ENCODE peak calls at places on chromosomes 1 and 21, in six cellular contexts. One of them, this sample, is unnamed.

GRCh38 chr1:13583592-13583963 is at the start of gene PDPN:
- DNase-seq in fibroblast of lung: peak
- DNase-seq in IMR-90: no peak
- DNase-seq in hepatocyte: peak
- DNase-seq in astrocyte: peak
- DNase-seq in K562: no peak
- DNase-seq in this sample: no peak

GRCh38 chr1:19385869-19386591 is 73.9 kb downstream of the SLC66A1 start:
- DNase-seq in fibroblast of lung: peak
- DNase-seq in IMR-90: peak
- DNase-seq in hepatocyte: peak
- DNase-seq in astrocyte: peak
- DNase-seq in K562: no peak
- DNase-seq in this sample: no peak

GRCh38 chr1:245334827-245335490 is 180.2 kb downstream of the KIF26B start:
- DNase-seq in fibroblast of lung: no peak
- DNase-seq in IMR-90: no peak
- DNase-seq in hepatocyte: no peak
- DNase-seq in astrocyte: no peak
- DNase-seq in K562: peak
- DNase-seq in this sample: no peak

GRCh38 chr1:245680395-245680794 is 525.6 kb downstream of the KIF26B start:
- DNase-seq in fibroblast of lung: no peak
- DNase-seq in IMR-90: no peak
- DNase-seq in hepatocyte: no peak
- DNase-seq in astrocyte: no peak
- DNase-seq in K562: no peak
- DNase-seq in this sample: no peak

GRCh38 chr21:42252267-42252666 is 33.3 kb downstream of the ABCG1 start:
- DNase-seq in fibroblast of lung: no peak
- DNase-seq in IMR-90: no peak
- DNase-seq in hepatocyte: no peak
- DNase-seq in astrocyte: no peak
- DNase-seq in K562: no peak
- DNase-seq in this sample: no peak

GRCh38 chr21:34913786-34914185 is 135.3 kb downstream of the RUNX1 start:
- DNase-seq in fibroblast of lung: no peak
- DNase-seq in IMR-90: peak
- DNase-seq in hepatocyte: no peak
- DNase-seq in astrocyte: no peak
- DNase-seq in K562: no peak
- DNase-seq in this sample: no peak

GRCh38 chr1:109919271-109919670 is 8.6 kb downstream of the CSF1 start:
- DNase-seq in fibroblast of lung: no peak
- DNase-seq in IMR-90: no peak
- DNase-seq in hepatocyte: no peak
- DNase-seq in astrocyte: no peak
- DNase-seq in K562: no peak
- DNase-seq in this sample: no peak

GRCh38 chr21:32298148-32298559 is 501 bp upstream of the MRAP start:
- DNase-seq in fibroblast of lung: no peak
- DNase-seq in IMR-90: peak
- DNase-seq in hepatocyte: no peak
- DNase-seq in astrocyte: no peak
- DNase-seq in K562: no peak
- DNase-seq in this sample: no peak

GRCh38 chr1:179231923-179232322 is 2.4 kb upstream of the ABL2 start:
- DNase-seq in fibroblast of lung: peak
- DNase-seq in IMR-90: peak
- DNase-seq in hepatocyte: no peak
- DNase-seq in astrocyte: peak
- DNase-seq in K562: peak
- DNase-seq in this sample: no peak

GRCh38 chr21:39867198-39867650 is at the start of gene PCP4:
- DNase-seq in fibroblast of lung: peak
- DNase-seq in IMR-90: no peak
- DNase-seq in hepatocyte: peak
- DNase-seq in astrocyte: no peak
- DNase-seq in K562: peak
- DNase-seq in this sample: peak

GRCh38 chr21:30555095-30555494 is 6.0 kb downstream of the KRTAP19-7 start:
- DNase-seq in fibroblast of lung: no peak
- DNase-seq in IMR-90: no peak
- DNase-seq in hepatocyte: no peak
- DNase-seq in astrocyte: no peak
- DNase-seq in K562: no peak
- DNase-seq in this sample: no peak

GRCh38 chr1:230176871-230177411 is 109.9 kb downstream of the GALNT2 start:
- DNase-seq in fibroblast of lung: peak
- DNase-seq in IMR-90: peak
- DNase-seq in hepatocyte: no peak
- DNase-seq in astrocyte: no peak
- DNase-seq in K562: peak
- DNase-seq in this sample: no peak

GRCh38 chr1:61864501-61864900 is 122.2 kb downstream of the PATJ start:
- DNase-seq in fibroblast of lung: no peak
- DNase-seq in IMR-90: peak
- DNase-seq in hepatocyte: no peak
- DNase-seq in astrocyte: no peak
- DNase-seq in K562: no peak
- DNase-seq in this sample: no peak

GRCh38 chr1:65527672-65528071 is 107.2 kb downstream of the LEPR start:
- DNase-seq in fibroblast of lung: no peak
- DNase-seq in IMR-90: no peak
- DNase-seq in hepatocyte: no peak
- DNase-seq in astrocyte: no peak
- DNase-seq in K562: peak
- DNase-seq in this sample: no peak

GRCh38 chr21:17602874-17603273 is 9.8 kb downstream of the BTG3 start:
- DNase-seq in fibroblast of lung: peak
- DNase-seq in IMR-90: peak
- DNase-seq in hepatocyte: no peak
- DNase-seq in astrocyte: peak
- DNase-seq in K562: no peak
- DNase-seq in this sample: no peak

GRCh38 chr1:47235280-47235679 is 3.3 kb upstream of the TAL1 start:
- DNase-seq in fibroblast of lung: no peak
- DNase-seq in IMR-90: no peak
- DNase-seq in hepatocyte: no peak
- DNase-seq in astrocyte: no peak
- DNase-seq in K562: no peak
- DNase-seq in this sample: no peak

GRCh38 chr1:23531695-23532094 is 662 bp upstream of the E2F2 start:
- DNase-seq in fibroblast of lung: no peak
- DNase-seq in IMR-90: no peak
- DNase-seq in hepatocyte: no peak
- DNase-seq in astrocyte: no peak
- DNase-seq in K562: no peak
- DNase-seq in this sample: no peak

GRCh38 chr1:181469829-181470228 is 13.5 kb upstream of the CACNA1E start:
- DNase-seq in fibroblast of lung: peak
- DNase-seq in IMR-90: peak
- DNase-seq in hepatocyte: peak
- DNase-seq in astrocyte: peak
- DNase-seq in K562: peak
- DNase-seq in this sample: no peak

GRCh38 chr1:43831866-43832654 is 101.5 kb upstream of the ARTN start:
- DNase-seq in fibroblast of lung: no peak
- DNase-seq in IMR-90: no peak
- DNase-seq in hepatocyte: no peak
- DNase-seq in astrocyte: no peak
- DNase-seq in K562: no peak
- DNase-seq in this sample: peak

GRCh38 chr1:51518033-51518729 is 885 bp downstream of the EPS15 start:
- DNase-seq in fibroblast of lung: peak
- DNase-seq in IMR-90: peak
- DNase-seq in hepatocyte: peak
- DNase-seq in astrocyte: peak
- DNase-seq in K562: peak
- DNase-seq in this sample: peak

GRCh38 chr1:9705337-9706098 is 54.0 kb downstream of the PIK3CD start:
- DNase-seq in fibroblast of lung: peak
- DNase-seq in IMR-90: peak
- DNase-seq in hepatocyte: no peak
- DNase-seq in astrocyte: peak
- DNase-seq in K562: no peak
- DNase-seq in this sample: no peak

GRCh38 chr1:43618521-43619313 is 31.2 kb upstream of the KDM4A start:
- DNase-seq in fibroblast of lung: no peak
- DNase-seq in IMR-90: no peak
- DNase-seq in hepatocyte: no peak
- DNase-seq in astrocyte: no peak
- DNase-seq in K562: no peak
- DNase-seq in this sample: no peak

GRCh38 chr1:18931731-18932130 is 24.7 kb downstream of the IFFO2 start:
- DNase-seq in fibroblast of lung: no peak
- DNase-seq in IMR-90: no peak
- DNase-seq in hepatocyte: no peak
- DNase-seq in astrocyte: no peak
- DNase-seq in K562: no peak
- DNase-seq in this sample: no peak

DNA sequence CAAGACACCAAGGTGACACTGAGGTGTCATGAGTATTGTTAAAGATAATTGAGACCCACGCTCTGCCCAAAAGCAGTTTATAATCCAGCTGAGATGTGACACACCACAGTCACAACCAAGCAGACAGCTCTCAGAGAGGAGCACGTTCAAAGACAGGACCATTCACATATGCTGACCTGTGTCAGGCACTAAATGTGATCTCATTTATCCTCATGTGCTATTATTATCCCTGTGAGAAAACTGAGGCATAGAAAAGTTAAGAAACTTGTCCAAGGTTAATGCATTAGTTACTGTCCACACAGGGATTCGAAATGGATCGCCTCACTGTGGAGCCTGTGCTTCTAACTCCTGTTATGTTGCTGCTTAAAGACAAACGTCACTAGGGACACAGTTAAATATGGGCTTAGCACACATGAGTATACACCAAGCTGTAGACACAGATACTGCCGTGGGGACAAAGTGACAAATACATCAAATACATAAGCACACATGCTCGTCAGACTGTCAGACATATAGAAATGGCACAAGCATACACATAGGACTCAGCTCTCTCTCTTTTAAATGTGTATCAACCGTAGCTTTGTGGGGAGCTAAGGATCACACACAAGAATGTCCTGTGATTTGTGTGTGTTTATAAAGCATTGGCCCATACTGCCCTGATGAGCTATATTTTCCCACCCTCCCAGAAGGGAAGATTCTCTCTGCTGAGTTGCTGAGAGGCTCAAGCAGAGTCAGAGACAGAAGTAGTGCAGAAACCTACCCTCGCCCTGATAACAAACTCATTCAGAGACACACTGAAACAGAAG is 3.5 kb upstream of the IGSF8 start:
- DNase-seq in fibroblast of lung: no peak
- DNase-seq in IMR-90: peak
- DNase-seq in hepatocyte: no peak
- DNase-seq in astrocyte: no peak
- DNase-seq in K562: no peak
- DNase-seq in this sample: no peak
- H2AFZ ChIP-seq in fibroblast of lung: no peak
- H2AFZ ChIP-seq in IMR-90: peak
- H2AFZ ChIP-seq in hepatocyte: no peak
- H2AFZ ChIP-seq in astrocyte: peak
- H2AFZ ChIP-seq in K562: peak
- H2AFZ ChIP-seq in this sample: peak

DNA sequence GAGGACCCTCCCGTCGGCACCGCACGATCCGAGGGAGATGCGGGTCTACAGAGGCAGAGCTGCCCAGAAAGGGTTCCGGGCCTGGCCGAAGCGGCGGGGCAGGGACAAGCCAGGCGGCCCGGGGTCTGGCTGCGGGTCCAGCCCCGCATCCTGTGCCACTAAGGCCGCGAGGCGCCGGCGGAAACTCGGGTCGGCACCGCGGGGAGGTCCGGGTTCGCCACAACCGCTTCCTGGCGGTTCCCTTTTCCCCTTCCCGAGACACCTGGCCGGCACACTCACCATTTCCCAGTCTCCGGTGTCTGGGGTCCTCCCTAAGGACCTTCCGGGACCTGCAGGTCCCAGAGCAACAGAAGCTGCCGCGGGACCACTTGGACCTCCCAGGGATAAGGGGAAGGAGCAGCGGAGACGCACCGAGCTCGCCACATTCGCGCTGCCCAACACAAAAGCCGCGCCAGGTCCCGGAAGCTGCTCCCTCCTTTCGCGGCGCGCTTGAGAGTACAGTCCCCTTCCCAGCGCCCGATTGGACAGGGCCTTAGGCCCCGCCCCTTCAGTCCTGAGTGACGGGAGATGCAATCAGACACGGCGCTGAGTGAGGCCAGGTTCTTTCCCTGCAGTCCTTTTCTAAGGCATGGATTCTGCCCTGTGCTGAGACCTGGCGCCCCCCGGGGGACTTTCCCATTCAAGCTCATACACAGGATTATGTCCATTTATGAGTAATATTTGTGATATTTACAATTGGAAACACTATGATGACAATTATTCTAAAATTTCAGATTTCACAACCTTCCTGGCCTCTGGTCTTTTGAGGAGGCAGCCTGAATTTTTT is at the start of gene ZNF670:
- DNase-seq in fibroblast of lung: peak
- DNase-seq in IMR-90: peak
- DNase-seq in hepatocyte: peak
- DNase-seq in astrocyte: peak
- DNase-seq in K562: peak
- DNase-seq in this sample: peak
- H2AFZ ChIP-seq in fibroblast of lung: peak
- H2AFZ ChIP-seq in IMR-90: peak
- H2AFZ ChIP-seq in hepatocyte: peak
- H2AFZ ChIP-seq in astrocyte: peak
- H2AFZ ChIP-seq in K562: peak
- H2AFZ ChIP-seq in this sample: peak

DNA sequence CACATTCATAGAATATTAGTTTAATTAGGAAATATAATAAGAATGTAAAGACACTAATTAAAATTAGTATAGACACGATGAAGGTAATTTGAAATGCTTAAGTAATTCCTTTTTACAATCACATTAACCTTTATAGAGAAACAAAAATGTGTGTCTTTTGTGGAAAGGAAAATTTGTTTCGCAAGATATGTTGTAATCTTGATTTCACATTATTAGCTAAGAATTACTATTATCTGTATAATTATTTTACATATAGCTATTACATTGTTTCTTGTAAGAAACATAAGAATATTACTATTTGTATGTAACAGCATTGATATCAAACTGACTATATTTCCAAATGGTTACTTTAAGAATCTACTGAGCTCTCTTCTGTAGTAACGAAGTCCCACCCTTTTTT is 111.2 kb downstream of the PTPRC start:
- DNase-seq in fibroblast of lung: no peak
- DNase-seq in IMR-90: no peak
- DNase-seq in hepatocyte: no peak
- DNase-seq in astrocyte: no peak
- DNase-seq in K562: no peak
- DNase-seq in this sample: no peak
- H2AFZ ChIP-seq in fibroblast of lung: no peak
- H2AFZ ChIP-seq in IMR-90: no peak
- H2AFZ ChIP-seq in hepatocyte: no peak
- H2AFZ ChIP-seq in astrocyte: no peak
- H2AFZ ChIP-seq in K562: no peak
- H2AFZ ChIP-seq in this sample: no peak

DNA sequence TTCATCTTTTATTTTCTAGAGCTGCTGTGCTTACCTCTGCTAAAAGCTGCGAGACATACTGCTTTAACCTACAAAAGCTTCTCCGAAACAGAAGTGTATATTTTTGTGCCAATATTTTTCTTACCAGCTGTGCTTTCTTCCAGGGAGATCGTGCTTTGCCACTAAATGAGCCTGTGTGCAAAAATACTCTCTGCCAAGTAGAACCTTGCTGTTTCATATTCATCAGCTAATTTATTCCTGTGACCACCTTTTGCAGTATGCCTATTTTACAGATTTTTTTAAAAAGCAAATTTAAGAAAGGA is 8.8 kb upstream of the FMO3 start:
- DNase-seq in fibroblast of lung: no peak
- DNase-seq in IMR-90: no peak
- DNase-seq in hepatocyte: no peak
- DNase-seq in astrocyte: no peak
- DNase-seq in K562: no peak
- DNase-seq in this sample: no peak
- H2AFZ ChIP-seq in fibroblast of lung: peak
- H2AFZ ChIP-seq in IMR-90: no peak
- H2AFZ ChIP-seq in hepatocyte: peak
- H2AFZ ChIP-seq in astrocyte: peak
- H2AFZ ChIP-seq in K562: no peak
- H2AFZ ChIP-seq in this sample: no peak